ENCODE peak calls at places on chromosomes 4 and X, in six cellular contexts. P is HepG2, G is ovary, S is stomach, U is SK-N-SH, L is esophagus muscularis mucosa. Y is an unnamed sample. For H3K4me1, the result is how much of the 10 kb centered on the place peaks cover.

GRCh38 chrX:1389181-1389992 is 2.5 kb downstream of the SLC25A6 start:
- DNase-seq in P (no peak), L (no peak), U (no peak), G (no peak), S (peak), Y (peak)

GRCh38 chr4:38821739-38822138 is 17.1 kb upstream of the TLR1 start:
- DNase-seq in S (no peak), L (peak), G (no peak), P (no peak), U (no peak), Y (no peak)

GRCh38 chr4:81605278-81605677 is 133.6 kb upstream of the RASGEF1B start:
- DNase-seq in S (no peak), L (no peak), G (no peak), U (no peak), P (no peak), Y (no peak)

GRCh38 chr4:38574559-38575333 is 89.3 kb upstream of the KLF3 start:
- DNase-seq in L (no peak), G (no peak), S (no peak), P (no peak), U (no peak), Y (peak)

GRCh38 chr4:52037730-52038108 is 380 bp downstream of the SGCB start:
- DNase-seq in L (no peak), P (no peak), S (no peak), U (peak), G (peak), Y (no peak)

GRCh38 chr4:11566440-11567022 is 137.8 kb upstream of the HS3ST1 start:
- DNase-seq in G (no peak), P (no peak), L (no peak), S (no peak), U (no peak), Y (no peak)

GRCh38 chr4:35982318-35982717 is 262.0 kb downstream of the ARAP2 start:
- DNase-seq in L (no peak), U (no peak), S (no peak), P (no peak), G (no peak), Y (no peak)

GRCh38 chr4:11732155-11732554 is 303.5 kb upstream of the HS3ST1 start:
- DNase-seq in L (no peak), S (peak), U (no peak), G (no peak), P (no peak), Y (no peak)

GRCh38 chrX:1597345-1598020 is 6.1 kb downstream of the AKAP17A start:
- DNase-seq in G (no peak), S (peak), P (no peak), L (no peak), U (no peak), Y (no peak)

GRCh38 chrX:100831219-100831946 is 11.2 kb downstream of the CSTF2 start:
- DNase-seq in U (no peak), G (no peak), P (no peak), L (no peak), S (no peak), Y (no peak)

GRCh38 chr4:169068423-169068822 is 58.4 kb upstream of the CBR4 start:
- DNase-seq in L (no peak), U (no peak), S (no peak), G (no peak), P (peak), Y (no peak)

GRCh38 chr4:16692021-16692420 is 206.4 kb downstream of the LDB2 start:
- DNase-seq in P (no peak), L (no peak), G (no peak), S (no peak), U (no peak), Y (no peak)

GRCh38 chr4:139849219-139849618 is 183.6 kb downstream of the MGST2 start:
- DNase-seq in L (no peak), G (no peak), U (peak), S (no peak), P (peak), Y (no peak)

GRCh38 chrX:54494166-54494969 is 1.7 kb downstream of the FGD1 start:
- DNase-seq in G (no peak), S (no peak), U (no peak), L (no peak), P (no peak), Y (no peak)

GRCh38 chr4:166078956-166079355 is 205.9 kb downstream of the TLL1 start:
- DNase-seq in S (no peak), U (no peak), L (no peak), G (no peak), P (no peak), Y (no peak)

GRCh38 chr4:156193116-156193515 is 239.4 kb upstream of the CTSO start:
- DNase-seq in U (no peak), P (no peak), S (no peak), G (no peak), L (no peak), Y (no peak)

GRCh38 chr4:137545461-137545861 is 13.2 kb upstream of the PCDH18 start:
- DNase-seq in U (no peak), L (no peak), S (no peak), P (no peak), G (no peak), Y (no peak)

GRCh38 chr4:77959566-77960338 is 97.1 kb downstream of the MRPL1 start:
- DNase-seq in U (peak), S (no peak), G (no peak), L (no peak), P (peak), Y (no peak)

GRCh38 chr4:22850055-22850454 is 157.3 kb downstream of the GBA3 start:
- DNase-seq in P (no peak), G (no peak), U (no peak), L (no peak), S (no peak), Y (no peak)

GRCh38 chr4:150462743-150463142 is 119.2 kb upstream of the MAB21L2 start:
- DNase-seq in U (no peak), S (no peak), G (no peak), P (peak), L (no peak), Y (no peak)

GRCh38 chrX:110442631-110443030 is 84.0 kb downstream of the RTL9 start:
- DNase-seq in L (no peak), S (no peak), G (no peak), U (peak), P (peak), Y (peak)

GRCh38 chr4:112648263-112649054 is 11.5 kb downstream of the LARP7 start:
- DNase-seq in S (no peak), L (no peak), G (no peak), P (no peak), U (no peak), Y (no peak)

GRCh38 chrX:111363741-111364140 is 48.3 kb downstream of the DCX start:
- DNase-seq in G (no peak), L (no peak), U (no peak), S (no peak), P (no peak), Y (no peak)

GRCh38 chrX:41082783-41083182 is 2.5 kb upstream of the USP9X start:
- DNase-seq in S (no peak), P (no peak), U (no peak), L (no peak), G (no peak), Y (no peak)

GRCh38 chr4:132195181-132195580 is 953.9 kb upstream of the PCDH10 start:
- DNase-seq in U (no peak), P (no peak), S (no peak), L (no peak), G (no peak), Y (no peak)

GRCh38 chr4:166075599-166075998 is 202.6 kb downstream of the TLL1 start:
- DNase-seq in L (no peak), G (no peak), U (no peak), S (no peak), P (no peak), Y (no peak)

GRCh38 chr4:117691572-117692351 is 342.5 kb upstream of the NDST3 start:
- DNase-seq in L (no peak), P (no peak), G (no peak), S (no peak), U (no peak), Y (no peak)

GRCh38 chrX:117985241-117985640 is 131.4 kb downstream of the KLHL13 start:
- DNase-seq in U (peak), S (peak), G (no peak), L (no peak), P (no peak), Y (no peak)

GRCh38 chrX:16838202-16839066 is 31.7 kb downstream of the RBBP7 start:
- DNase-seq in S (peak), L (no peak), G (no peak), P (no peak), U (no peak), Y (no peak)

GRCh38 chr4:4267981-4268380 is 20.0 kb upstream of the TMEM128 start:
- DNase-seq in G (no peak), P (no peak), S (no peak), L (no peak), U (no peak), Y (no peak)

GRCh38 chr4:17385403-17385802 is 126.5 kb downstream of the QDPR start:
- DNase-seq in S (no peak), U (no peak), G (no peak), L (no peak), P (no peak), Y (peak)

GRCh38 chr4:13547563-13548041 is 3.3 kb upstream of the NKX3-2 start:
- DNase-seq in L (no peak), P (no peak), S (no peak), U (peak), G (no peak), Y (peak)

GRCh38 chr4:171919314-171919713 is 106.1 kb downstream of the GALNTL6 start:
- DNase-seq in S (no peak), P (no peak), G (no peak), U (no peak), L (no peak), Y (no peak)

GRCh38 chr4:64068096-64068495 is 341.2 kb downstream of the TECRL start:
- DNase-seq in G (no peak), P (no peak), L (no peak), U (no peak), S (no peak), Y (no peak)
- H3K4me1 ChIP-seq in G (under half), P (under half), L (under half), U (under half), S (under half), Y (under half)

DNA sequence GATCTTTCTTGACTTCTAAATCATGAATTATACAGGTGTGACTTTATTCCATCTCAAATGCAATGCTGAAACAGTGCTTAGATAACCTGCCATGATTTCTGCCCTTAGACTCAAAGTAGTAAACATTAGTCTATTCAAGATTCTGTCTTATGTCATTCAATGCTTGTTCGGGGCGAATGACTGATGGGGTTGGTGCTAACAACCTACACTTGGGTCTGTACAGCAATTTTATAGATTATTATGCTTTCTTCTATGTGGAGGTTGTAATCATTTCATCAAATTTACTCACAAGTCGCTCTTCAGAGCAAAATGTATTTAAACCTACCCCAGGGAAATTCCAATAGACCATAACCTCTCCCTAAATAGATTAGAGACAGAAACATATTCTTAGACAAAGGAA is 1021.5 kb upstream of the GRID2 start:
- DNase-seq in S (no peak), U (no peak), L (no peak), G (no peak), P (no peak), Y (no peak)
- TF ChIP-seq EP300 in S (no peak), U (no peak), L (no peak), G (no peak), P (no peak), Y (no peak)

GRCh38 chr4:10101559-10102192 is 14.9 kb downstream of the WDR1 start:
- DNase-seq in S (no peak), G (no peak), U (no peak), P (no peak), L (no peak), Y (no peak)

GRCh38 chr4:10104211-10104990 is 12.2 kb downstream of the WDR1 start:
- DNase-seq in U (no peak), P (no peak), L (no peak), S (no peak), G (no peak), Y (no peak)

GRCh38 chr4:10100734-10101216 is 15.8 kb downstream of the WDR1 start:
- DNase-seq in S (no peak), U (no peak), P (no peak), G (no peak), L (no peak), Y (peak)

GRCh38 chr4:10102981-10103330 is 13.6 kb downstream of the WDR1 start:
- DNase-seq in L (no peak), U (no peak), P (no peak), S (no peak), G (no peak), Y (no peak)

GRCh38 chr4:10102193-10102980 is 14.2 kb downstream of the WDR1 start:
- DNase-seq in P (no peak), G (no peak), L (no peak), U (no peak), S (no peak), Y (no peak)
- H3K4me1 ChIP-seq in P (under half), G (under half), L (half or more), U (under half), S (half or more), Y (under half)

GRCh38 chr4:8817081-8817812 is 54.4 kb downstream of the HMX1 start:
- DNase-seq in G (no peak), P (no peak), U (peak), L (no peak), S (peak), Y (peak)
- TF ChIP-seq EP300 in G (no peak), P (no peak), U (no peak), L (no peak), S (no peak), Y (no peak)

GRCh38 chr4:149009223-149009622 is 567.0 kb upstream of the NR3C2 start:
- DNase-seq in G (no peak), S (no peak), L (no peak), U (no peak), P (no peak), Y (no peak)
- H3K4me1 ChIP-seq in G (under half), S (under half), L (under half), U (under half), P (under half), Y (under half)

DNA sequence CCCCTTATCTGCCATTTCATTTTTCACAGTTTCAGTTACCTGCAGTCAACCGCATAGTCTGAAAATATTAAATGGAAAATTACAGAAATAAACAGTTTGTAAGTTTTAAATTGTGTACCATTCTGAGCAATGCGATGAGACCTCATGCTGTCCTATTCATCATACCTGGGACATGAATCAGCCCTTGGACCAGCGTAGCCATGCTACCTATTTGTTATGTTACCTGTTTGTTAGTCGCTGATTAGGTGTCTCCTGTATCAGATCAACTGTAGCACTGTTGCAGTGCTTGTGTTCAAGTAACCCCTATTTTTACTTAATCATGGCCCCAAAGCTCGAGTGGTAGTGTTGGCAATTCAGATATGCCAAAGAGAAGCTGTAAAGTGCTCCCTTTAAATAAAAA is 492.2 kb upstream of the AADAT start:
- DNase-seq in P (no peak), U (no peak), S (no peak), L (no peak), G (no peak), Y (no peak)
- TF ChIP-seq EP300 in P (no peak), U (no peak), S (no peak), L (no peak), G (no peak), Y (no peak)

GRCh38 chrX:2711441-2711840 is 20.3 kb downstream of the CD99 start:
- DNase-seq in P (no peak), G (no peak), S (no peak), U (no peak), L (no peak), Y (no peak)
- H3K4me1 ChIP-seq in P (under half), G (under half), S (under half), U (under half), L (half or more), Y (under half)

GRCh38 chr4:56990109-56990508 is 11.4 kb downstream of the POLR2B start:
- DNase-seq in L (no peak), U (no peak), S (no peak), G (no peak), P (no peak), Y (no peak)
- TF ChIP-seq EP300 in L (no peak), U (no peak), S (no peak), G (no peak), P (no peak), Y (no peak)

GRCh38 chr4:108141213-108142045 is 27.3 kb downstream of the LEF1 start:
- DNase-seq in L (no peak), G (no peak), P (no peak), S (no peak), U (no peak), Y (no peak)

GRCh38 chr4:108139089-108139488 is 29.6 kb downstream of the LEF1 start:
- DNase-seq in U (no peak), S (no peak), G (no peak), L (no peak), P (no peak), Y (no peak)

GRCh38 chr4:108143515-108143914 is 25.2 kb downstream of the LEF1 start:
- DNase-seq in L (no peak), G (no peak), S (no peak), P (no peak), U (no peak), Y (no peak)

GRCh38 chr4:108142870-108143269 is 25.9 kb downstream of the LEF1 start:
- DNase-seq in P (no peak), G (no peak), L (no peak), S (no peak), U (no peak), Y (no peak)

GRCh38 chr4:108140328-108140727 is 28.4 kb downstream of the LEF1 start:
- DNase-seq in P (no peak), G (no peak), L (no peak), U (no peak), S (no peak), Y (no peak)
- H3K4me1 ChIP-seq in P (under half), G (under half), L (under half), U (under half), S (under half), Y (under half)